ENCODE peak calls at places on chromosomes 3 and 15, in four cellular contexts. U, H, O and Z are unnamed samples.

GRCh38 chr3:131612745-131613144 is 110.0 kb upstream of the MRPL3 start:
- DNase-seq in U (no peak), H (no peak), O (no peak), Z (no peak)

GRCh38 chr3:21621396-21621695 is 129.7 kb downstream of the ZNF385D start:
- DNase-seq in U (no peak), H (peak; percentile 51), O (no peak), Z (no peak)

GRCh38 chr3:147406255-147407023 is at the start of gene ZIC4:
- DNase-seq in U (peak; percentile 27), H (no peak), O (no peak), Z (no peak)

GRCh38 chr3:63576826-63577225 is 75.6 kb upstream of the SNTN start:
- DNase-seq in U (no peak), H (peak; percentile 54), O (no peak), Z (no peak)

GRCh38 chr3:100033814-100034490 is 80.3 kb downstream of the FILIP1L start:
- DNase-seq in U (no peak), H (no peak), O (no peak), Z (no peak)

GRCh38 chr3:126018545-126018944 is 49.6 kb downstream of the ROPN1B start:
- DNase-seq in U (no peak), H (no peak), O (no peak), Z (no peak)

GRCh38 chr3:52119826-52120225 is 34.4 kb downstream of the POC1A start:
- DNase-seq in U (no peak), H (no peak), O (no peak), Z (no peak)

GRCh38 chr15:80036067-80036466 is 23.4 kb upstream of the ZFAND6 start:
- DNase-seq in U (no peak), H (no peak), O (no peak), Z (no peak)

GRCh38 chr15:65868546-65869126 is 655 bp upstream of the RAB11A start:
- DNase-seq in U (peak; percentile 39), H (no peak), O (peak; percentile 5), Z (no peak)

GRCh38 chr3:9951962-9952805 is at the start of gene PRRT3:
- DNase-seq in U (peak; percentile 84), H (peak; percentile 55), O (peak; percentile 86), Z (peak; percentile 73)

GRCh38 chr3:149813367-149814281 is 609 bp downstream of the RNF13 start:
- DNase-seq in U (peak; percentile 64), H (peak; percentile 47), O (peak; percentile 24), Z (peak; percentile 8)

GRCh38 chr3:149658444-149659172 is 783 bp upstream of the WWTR1 start:
- DNase-seq in U (peak; percentile 74), H (peak; percentile 84), O (peak; percentile 40), Z (peak; percentile 53)

GRCh38 chr15:75640483-75641175 is 605 bp upstream of the IMP3 start:
- DNase-seq in U (peak; percentile 33), H (peak; percentile 56), O (peak; percentile 62), Z (peak; percentile 51)

GRCh38 chr3:10411598-10412332 is 90.9 kb upstream of the SEC13 start:
- DNase-seq in U (no peak), H (no peak), O (no peak), Z (no peak)